ENCODE peak calls at places on chromosomes 7 and 10, in seven cellular contexts. I, T, H, G, C, J and B are unnamed samples.

GRCh38 chr10:96422525-96422924 is 63.7 kb upstream of the OPALIN start:
- DNase-seq in I (no peak), T (peak; percentile 88), H (no peak), G (no peak), C (no peak), J (no peak), B (no peak)

GRCh38 chr7:41731486-41732278 is 28.8 kb upstream of the INHBA start:
- DNase-seq in I (no peak), T (no peak), H (peak; percentile 86), G (no peak), C (peak; percentile 46), J (no peak), B (no peak)

GRCh38 chr10:63376560-63377304 is 89.0 kb downstream of the JMJD1C start:
- DNase-seq in I (peak; percentile 91), T (no peak), H (peak; percentile 73), G (no peak), C (peak; percentile 52), J (peak; percentile 81), B (peak; percentile 69)

GRCh38 chr7:17690030-17690429 is 250.3 kb downstream of the SNX13 start:
- DNase-seq in I (peak; percentile 98), T (no peak), H (peak; percentile 79), G (no peak), C (no peak), J (peak; percentile 76), B (peak; percentile 81)

GRCh38 chr7:123797673-123798526 is 47.1 kb upstream of the HYAL4 start:
- DNase-seq in I (peak; percentile 73), T (no peak), H (peak; percentile 57), G (no peak), C (peak; percentile 6), J (peak; percentile 99), B (peak; percentile 91)

GRCh38 chr7:90594791-90595317 is 1.3 kb upstream of the CDK14 start:
- DNase-seq in I (peak; percentile 97), T (no peak), H (no peak), G (peak; percentile 39), C (no peak), J (peak; percentile 97), B (peak; percentile 98)

GRCh38 chr10:119301397-119301796 is 94.0 kb downstream of the GRK5 start:
- DNase-seq in I (no peak), T (no peak), H (no peak), G (no peak), C (no peak), J (no peak), B (no peak)

GRCh38 chr7:4014649-4015048 is 667.4 kb upstream of the FOXK1 start:
- DNase-seq in I (no peak), T (no peak), H (no peak), G (no peak), C (no peak), J (no peak), B (no peak)

GRCh38 chr10:46995234-46995633 is 84.0 kb downstream of the PTPN20 start:
- DNase-seq in I (no peak), T (no peak), H (no peak), G (no peak), C (no peak), J (no peak), B (peak; percentile 4)

GRCh38 chr10:133238066-133238804 is 580 bp downstream of the VENTX start:
- DNase-seq in I (no peak), T (no peak), H (no peak), G (no peak), C (no peak), J (no peak), B (no peak)
- H3K4me3 ChIP-seq in I (no peak overlapping the region), T (no peak overlapping the region), H (no peak overlapping the region), G (no peak overlapping the region), C (no peak overlapping the region), J (no peak overlapping the region), B (no peak overlapping the region)

DNA sequence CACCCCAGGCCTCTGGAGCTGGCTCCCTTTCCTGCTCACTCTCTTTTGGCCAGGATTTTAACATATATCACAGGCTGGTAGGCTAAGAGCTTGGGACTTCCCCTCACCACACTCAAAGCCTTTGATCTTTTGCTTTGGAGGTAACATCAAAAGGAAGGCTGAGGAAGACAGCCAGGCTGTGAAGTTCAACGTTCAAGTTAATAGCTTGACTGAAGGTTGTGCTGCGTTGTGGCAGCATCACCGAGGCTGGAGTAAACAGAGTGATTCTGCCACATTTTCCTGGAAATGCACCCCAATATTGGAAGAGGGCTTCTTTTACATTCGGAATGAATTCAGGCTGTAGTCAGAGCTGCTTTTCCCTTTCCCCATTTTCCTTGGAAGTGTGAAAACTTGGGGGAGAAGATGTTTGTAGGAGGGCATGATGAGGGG is 57.3 kb downstream of the TCF7L2 start:
- DNase-seq in I (no peak), T (no peak), H (peak; percentile 40), G (no peak), C (no peak), J (no peak), B (no peak)
- H3K4me3 ChIP-seq in I (no peak overlapping the region), T (no peak overlapping the region), H (no peak overlapping the region), G (no peak overlapping the region), C (no peak overlapping the region), J (no peak overlapping the region), B (no peak overlapping the region)

DNA sequence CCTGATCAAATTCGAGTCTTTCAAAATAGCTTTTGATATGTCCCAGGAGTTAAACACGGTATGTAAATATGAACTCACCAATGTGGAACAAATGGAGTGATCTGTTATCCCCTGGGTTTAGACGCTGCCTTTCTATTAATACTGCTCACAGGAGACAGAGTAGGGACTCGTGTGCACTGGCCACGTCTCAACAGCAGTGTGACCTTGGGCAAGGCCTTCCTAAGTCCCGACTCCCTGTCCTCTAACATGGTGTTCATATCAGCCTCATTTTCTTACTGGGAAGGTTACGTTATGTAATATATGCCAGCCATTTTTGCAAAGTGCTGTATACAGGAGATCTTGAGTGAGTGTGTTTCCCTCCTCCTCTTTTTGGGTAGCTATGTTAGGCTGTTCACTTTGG is 1.8 kb downstream of the WDR37 start:
- DNase-seq in I (no peak), T (no peak), H (no peak), G (no peak), C (no peak), J (no peak), B (no peak)
- H3K4me3 ChIP-seq in I (no peak overlapping the region), T (no peak overlapping the region), H (no peak overlapping the region), G (peak overlapping the region; percentile 95), C (peak overlapping the region; percentile 98), J (no peak overlapping the region), B (no peak overlapping the region)

GRCh38 chr10:116306847-116307246 is 17.4 kb upstream of the CCDC172 start:
- DNase-seq in I (no peak), T (no peak), H (no peak), G (no peak), C (no peak), J (no peak), B (no peak)
- H3K4me3 ChIP-seq in I (no peak overlapping the region), T (no peak overlapping the region), H (no peak overlapping the region), G (no peak overlapping the region), C (no peak overlapping the region), J (no peak overlapping the region), B (no peak overlapping the region)

GRCh38 chr10:101018600-101019439 is 12.1 kb downstream of the PDZD7 start:
- DNase-seq in I (peak; percentile 76), T (no peak), H (peak; percentile 68), G (peak; percentile 84), C (peak; percentile 67), J (peak; percentile 57), B (peak; percentile 85)
- H3K4me3 ChIP-seq in I (no peak overlapping the region), T (no peak overlapping the region), H (no peak overlapping the region), G (peak overlapping the region; percentile 21), C (no peak overlapping the region), J (no peak overlapping the region), B (no peak overlapping the region)

DNA sequence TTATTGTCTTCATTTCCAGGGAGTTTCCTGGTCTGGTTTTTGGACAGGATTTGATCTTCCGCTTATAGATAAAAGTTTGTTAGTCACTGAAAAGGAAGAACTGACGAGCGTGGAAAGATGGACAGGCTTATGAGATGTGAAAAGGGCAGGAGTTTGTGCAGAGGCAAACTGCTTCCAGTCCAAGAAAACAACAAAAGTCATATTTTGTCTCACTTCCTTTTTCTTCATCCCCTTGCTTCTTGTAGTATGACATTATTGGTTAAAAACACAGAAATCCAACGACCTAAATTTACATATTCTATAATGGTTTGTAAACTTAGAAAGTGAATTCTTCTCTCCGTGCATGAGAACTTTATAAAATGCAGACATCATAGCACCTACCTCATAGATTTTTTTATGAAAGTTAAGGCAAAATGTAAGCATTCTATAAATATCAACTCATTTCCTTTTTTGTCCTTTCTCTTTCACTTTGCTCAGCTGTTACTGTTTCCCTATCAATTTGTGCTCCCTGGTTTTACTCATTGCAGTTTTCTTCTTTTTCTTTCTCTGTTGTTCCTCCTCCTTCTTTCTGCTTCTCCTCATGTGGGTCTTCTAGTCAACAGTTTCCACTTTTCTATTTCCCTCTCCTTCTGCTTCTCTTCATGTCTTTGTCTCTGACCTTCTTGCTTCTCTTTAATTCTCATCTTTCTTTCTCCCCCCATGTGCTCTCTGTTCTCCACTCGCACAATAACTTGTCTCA is 370.2 kb downstream of the ARL4A start:
- DNase-seq in I (no peak), T (no peak), H (peak; percentile 41), G (no peak), C (peak; percentile 1), J (no peak), B (peak; percentile 57)
- H3K4me3 ChIP-seq in I (no peak overlapping the region), T (no peak overlapping the region), H (peak overlapping the region; percentile 49), G (peak overlapping the region; percentile 47), C (peak overlapping the region; percentile 20), J (no peak overlapping the region), B (no peak overlapping the region)

DNA sequence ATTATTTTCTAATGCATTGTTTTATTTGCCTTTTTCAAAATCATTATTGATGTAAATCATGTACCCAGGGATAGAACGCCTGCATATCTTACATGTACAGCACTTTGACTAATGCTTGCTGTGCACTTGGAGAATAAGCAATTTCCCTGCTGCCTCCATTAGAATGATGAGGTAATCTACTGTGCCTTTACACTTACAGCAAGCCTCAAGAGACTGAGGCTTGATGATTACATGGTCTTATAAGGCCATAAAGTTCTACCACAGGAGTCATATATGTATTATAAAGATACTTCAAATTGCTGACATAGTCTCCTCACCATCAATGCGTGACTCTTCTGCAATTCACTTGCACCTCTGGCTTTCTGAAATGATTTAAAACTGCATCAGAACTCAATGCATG is 328.6 kb upstream of the HGF start:
- DNase-seq in I (peak; percentile 11), T (no peak), H (no peak), G (no peak), C (no peak), J (no peak), B (no peak)
- H3K4me3 ChIP-seq in I (no peak overlapping the region), T (no peak overlapping the region), H (no peak overlapping the region), G (no peak overlapping the region), C (no peak overlapping the region), J (no peak overlapping the region), B (no peak overlapping the region)